ENCODE peak calls at places on chromosomes 2 and 18, in seven cellular contexts. One of them, this sample, is unnamed. For H3K4me1, the result is how much of the 10 kb centered on the place peaks cover.

GRCh38 chr2:119222213-119222612 is 1.4 kb upstream of the STEAP3 start:
- DNase-seq in lung: no peak
- DNase-seq in thoracic aorta: no peak
- DNase-seq in body of pancreas: no peak
- DNase-seq in OCI-LY7: no peak
- DNase-seq in tibial artery: no peak
- DNase-seq in colonic mucosa: no peak
- DNase-seq in this sample: no peak

GRCh38 chr2:100483892-100484291 is 13.6 kb downstream of the NMS start:
- DNase-seq in lung: no peak
- DNase-seq in thoracic aorta: no peak
- DNase-seq in body of pancreas: no peak
- DNase-seq in OCI-LY7: no peak
- DNase-seq in tibial artery: no peak
- DNase-seq in colonic mucosa: no peak
- DNase-seq in this sample: no peak

GRCh38 chr2:26337298-26337697 is 8.6 kb upstream of the SELENOI start:
- DNase-seq in lung: no peak
- DNase-seq in thoracic aorta: no peak
- DNase-seq in body of pancreas: no peak
- DNase-seq in OCI-LY7: no peak
- DNase-seq in tibial artery: no peak
- DNase-seq in colonic mucosa: no peak
- DNase-seq in this sample: no peak

GRCh38 chr2:620456-621302 is 56.5 kb downstream of the TMEM18 start:
- DNase-seq in lung: peak
- DNase-seq in thoracic aorta: no peak
- DNase-seq in body of pancreas: no peak
- DNase-seq in OCI-LY7: no peak
- DNase-seq in tibial artery: no peak
- DNase-seq in colonic mucosa: no peak
- DNase-seq in this sample: no peak

GRCh38 chr2:102258386-102259074 is 52.8 kb upstream of the IL1RL1 start:
- DNase-seq in lung: no peak
- DNase-seq in thoracic aorta: no peak
- DNase-seq in body of pancreas: no peak
- DNase-seq in OCI-LY7: no peak
- DNase-seq in tibial artery: no peak
- DNase-seq in colonic mucosa: no peak
- DNase-seq in this sample: peak

GRCh38 chr2:132620115-132620514 is 49.9 kb downstream of the LYPD1 start:
- DNase-seq in lung: no peak
- DNase-seq in thoracic aorta: no peak
- DNase-seq in body of pancreas: peak
- DNase-seq in OCI-LY7: no peak
- DNase-seq in tibial artery: no peak
- DNase-seq in colonic mucosa: no peak
- DNase-seq in this sample: no peak

GRCh38 chr2:189391201-189391600 is 50.1 kb upstream of the WDR75 start:
- DNase-seq in lung: no peak
- DNase-seq in thoracic aorta: no peak
- DNase-seq in body of pancreas: no peak
- DNase-seq in OCI-LY7: no peak
- DNase-seq in tibial artery: no peak
- DNase-seq in colonic mucosa: no peak
- DNase-seq in this sample: no peak

GRCh38 chr2:175293776-175294175 is 112.3 kb upstream of the ATP5MC3 start:
- DNase-seq in lung: no peak
- DNase-seq in thoracic aorta: no peak
- DNase-seq in body of pancreas: no peak
- DNase-seq in OCI-LY7: no peak
- DNase-seq in tibial artery: no peak
- DNase-seq in colonic mucosa: no peak
- DNase-seq in this sample: no peak

GRCh38 chr18:23068692-23069305 is 66.5 kb upstream of the CABLES1 start:
- DNase-seq in lung: no peak
- DNase-seq in thoracic aorta: no peak
- DNase-seq in body of pancreas: no peak
- DNase-seq in OCI-LY7: no peak
- DNase-seq in tibial artery: no peak
- DNase-seq in colonic mucosa: no peak
- DNase-seq in this sample: no peak

GRCh38 chr18:76378526-76379215 is 116.4 kb downstream of the ZNF516 start:
- DNase-seq in lung: no peak
- DNase-seq in thoracic aorta: no peak
- DNase-seq in body of pancreas: no peak
- DNase-seq in OCI-LY7: no peak
- DNase-seq in tibial artery: no peak
- DNase-seq in colonic mucosa: no peak
- DNase-seq in this sample: no peak

GRCh38 chr2:31359229-31359628 is 55.3 kb downstream of the XDH start:
- DNase-seq in lung: no peak
- DNase-seq in thoracic aorta: no peak
- DNase-seq in body of pancreas: no peak
- DNase-seq in OCI-LY7: no peak
- DNase-seq in tibial artery: no peak
- DNase-seq in colonic mucosa: no peak
- DNase-seq in this sample: no peak

GRCh38 chr2:172951554-172951953 is 124.1 kb upstream of the MAP3K20 start:
- DNase-seq in lung: no peak
- DNase-seq in thoracic aorta: no peak
- DNase-seq in body of pancreas: no peak
- DNase-seq in OCI-LY7: no peak
- DNase-seq in tibial artery: no peak
- DNase-seq in colonic mucosa: no peak
- DNase-seq in this sample: no peak

GRCh38 chr2:38284971-38285370 is 92.1 kb downstream of the ATL2 start:
- DNase-seq in lung: no peak
- DNase-seq in thoracic aorta: no peak
- DNase-seq in body of pancreas: no peak
- DNase-seq in OCI-LY7: no peak
- DNase-seq in tibial artery: no peak
- DNase-seq in colonic mucosa: peak
- DNase-seq in this sample: no peak

GRCh38 chr2:68449395-68449678 is 17.8 kb downstream of the FBXO48 start:
- DNase-seq in lung: no peak
- DNase-seq in thoracic aorta: no peak
- DNase-seq in body of pancreas: no peak
- DNase-seq in OCI-LY7: no peak
- DNase-seq in tibial artery: no peak
- DNase-seq in colonic mucosa: no peak
- DNase-seq in this sample: no peak

GRCh38 chr2:88737385-88737784 is 45.9 kb downstream of the RPIA start:
- DNase-seq in lung: no peak
- DNase-seq in thoracic aorta: no peak
- DNase-seq in body of pancreas: no peak
- DNase-seq in OCI-LY7: no peak
- DNase-seq in tibial artery: no peak
- DNase-seq in colonic mucosa: no peak
- DNase-seq in this sample: peak

GRCh38 chr2:240874715-240875227 is 6.1 kb downstream of the AGXT start:
- DNase-seq in lung: no peak
- DNase-seq in thoracic aorta: no peak
- DNase-seq in body of pancreas: no peak
- DNase-seq in OCI-LY7: no peak
- DNase-seq in tibial artery: no peak
- DNase-seq in colonic mucosa: no peak
- DNase-seq in this sample: no peak

GRCh38 chr2:175256806-175257585 is 75.5 kb upstream of the ATP5MC3 start:
- DNase-seq in lung: no peak
- DNase-seq in thoracic aorta: no peak
- DNase-seq in body of pancreas: no peak
- DNase-seq in OCI-LY7: no peak
- DNase-seq in tibial artery: no peak
- DNase-seq in colonic mucosa: no peak
- DNase-seq in this sample: no peak

GRCh38 chr2:169683054-169683424 is 11.2 kb downstream of the CFAP210 start:
- DNase-seq in lung: no peak
- DNase-seq in thoracic aorta: no peak
- DNase-seq in body of pancreas: no peak
- DNase-seq in OCI-LY7: no peak
- DNase-seq in tibial artery: no peak
- DNase-seq in colonic mucosa: no peak
- DNase-seq in this sample: no peak

DNA sequence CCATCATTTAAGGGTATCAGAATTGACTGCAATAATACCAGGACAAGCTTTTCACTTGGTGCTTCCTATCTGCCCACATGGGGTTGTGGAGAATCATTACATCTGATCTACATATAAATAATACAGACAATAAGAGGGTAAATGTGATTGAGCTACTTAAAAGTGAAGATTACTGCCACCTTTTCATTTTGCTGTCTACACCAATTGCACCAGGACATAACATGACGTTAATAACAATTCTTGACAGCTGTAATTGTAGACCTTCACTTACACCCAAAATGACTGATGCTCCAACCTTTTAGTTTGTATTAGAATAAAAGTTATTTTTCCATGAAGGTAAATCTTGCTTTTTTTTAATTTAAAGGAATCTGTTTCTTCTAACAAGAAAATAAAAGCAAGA is 36.5 kb upstream of the TTN start:
- DNase-seq in lung: no peak
- DNase-seq in thoracic aorta: no peak
- DNase-seq in body of pancreas: no peak
- DNase-seq in OCI-LY7: no peak
- DNase-seq in tibial artery: no peak
- DNase-seq in colonic mucosa: no peak
- DNase-seq in this sample: no peak
- TF ChIP-seq CTCF in lung: no peak
- TF ChIP-seq CTCF in thoracic aorta: no peak
- TF ChIP-seq CTCF in body of pancreas: no peak
- TF ChIP-seq CTCF in OCI-LY7: no peak
- TF ChIP-seq CTCF in tibial artery: no peak
- TF ChIP-seq CTCF in colonic mucosa: no peak
- TF ChIP-seq CTCF in this sample: no peak

GRCh38 chr2:204586444-204587165 is 41.3 kb downstream of the PARD3B start:
- DNase-seq in lung: no peak
- DNase-seq in thoracic aorta: no peak
- DNase-seq in body of pancreas: no peak
- DNase-seq in OCI-LY7: no peak
- DNase-seq in tibial artery: no peak
- DNase-seq in colonic mucosa: no peak
- DNase-seq in this sample: no peak
- H3K4me3 ChIP-seq in lung: no peak
- H3K4me3 ChIP-seq in thoracic aorta: no peak
- H3K4me3 ChIP-seq in body of pancreas: no peak
- H3K4me3 ChIP-seq in OCI-LY7: no peak
- H3K4me3 ChIP-seq in tibial artery: no peak
- H3K4me3 ChIP-seq in colonic mucosa: no peak
- H3K4me3 ChIP-seq in this sample: no peak

GRCh38 chr2:20217041-20217970 is 7.6 kb downstream of the SDC1 start:
- DNase-seq in lung: peak
- DNase-seq in thoracic aorta: no peak
- DNase-seq in body of pancreas: no peak
- DNase-seq in OCI-LY7: no peak
- DNase-seq in tibial artery: no peak
- DNase-seq in colonic mucosa: no peak
- DNase-seq in this sample: no peak

GRCh38 chr2:20216130-20217025 is 8.6 kb downstream of the SDC1 start:
- DNase-seq in lung: no peak
- DNase-seq in thoracic aorta: no peak
- DNase-seq in body of pancreas: no peak
- DNase-seq in OCI-LY7: no peak
- DNase-seq in tibial artery: no peak
- DNase-seq in colonic mucosa: no peak
- DNase-seq in this sample: no peak

GRCh38 chr2:20213651-20214565 is 11.0 kb downstream of the SDC1 start:
- DNase-seq in lung: no peak
- DNase-seq in thoracic aorta: no peak
- DNase-seq in body of pancreas: no peak
- DNase-seq in OCI-LY7: peak
- DNase-seq in tibial artery: no peak
- DNase-seq in colonic mucosa: no peak
- DNase-seq in this sample: peak

GRCh38 chr2:20214566-20215182 is 10.3 kb downstream of the SDC1 start:
- DNase-seq in lung: no peak
- DNase-seq in thoracic aorta: no peak
- DNase-seq in body of pancreas: no peak
- DNase-seq in OCI-LY7: no peak
- DNase-seq in tibial artery: no peak
- DNase-seq in colonic mucosa: no peak
- DNase-seq in this sample: no peak

DNA sequence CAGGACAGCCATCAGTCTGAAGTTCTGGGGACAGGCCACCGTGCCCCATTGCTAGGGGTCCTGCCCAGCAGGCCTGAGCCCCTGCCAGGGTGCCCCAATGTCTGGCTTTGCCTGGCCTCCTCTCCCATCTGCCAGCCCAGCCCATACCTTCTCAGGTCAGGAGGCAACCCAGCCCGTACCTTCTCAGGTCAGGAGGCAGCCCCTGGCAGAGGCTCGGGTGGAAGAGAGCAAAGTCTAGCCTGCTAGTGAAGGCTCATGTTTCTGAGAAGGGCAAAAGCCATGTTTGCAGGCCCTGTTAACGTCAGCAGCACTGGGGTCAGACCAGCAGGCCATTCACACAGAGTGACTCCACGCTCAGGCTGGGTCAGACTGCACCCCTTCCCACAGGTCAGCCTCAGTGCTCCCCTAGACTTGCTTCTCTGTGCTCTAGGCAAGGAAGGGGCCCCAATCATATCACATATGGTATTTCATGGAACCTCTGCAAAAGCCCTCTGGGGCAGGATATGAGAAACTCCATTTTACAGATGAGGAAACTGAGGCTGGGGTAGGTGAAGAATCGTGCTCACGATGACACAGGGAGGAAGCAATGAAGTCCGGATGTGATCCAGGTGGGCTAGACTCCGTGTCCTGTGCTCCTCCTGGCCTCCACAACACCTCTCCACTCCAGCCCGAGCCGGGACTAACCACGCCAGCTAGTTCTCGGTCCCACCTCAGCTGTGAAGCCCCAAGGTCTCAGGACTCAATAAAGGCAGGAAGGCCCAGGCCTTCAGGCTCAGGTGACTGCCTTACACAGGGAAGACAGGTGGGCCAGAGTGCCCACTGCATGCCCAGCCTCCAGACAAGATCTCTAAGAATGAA is 9.5 kb downstream of the SDC1 start:
- DNase-seq in lung: no peak
- DNase-seq in thoracic aorta: no peak
- DNase-seq in body of pancreas: no peak
- DNase-seq in OCI-LY7: no peak
- DNase-seq in tibial artery: no peak
- DNase-seq in colonic mucosa: no peak
- DNase-seq in this sample: no peak
- H3K4me1 ChIP-seq in lung: under half
- H3K4me1 ChIP-seq in thoracic aorta: under half
- H3K4me1 ChIP-seq in body of pancreas: under half
- H3K4me1 ChIP-seq in OCI-LY7: under half
- H3K4me1 ChIP-seq in tibial artery: under half
- H3K4me1 ChIP-seq in colonic mucosa: under half
- H3K4me1 ChIP-seq in this sample: under half

DNA sequence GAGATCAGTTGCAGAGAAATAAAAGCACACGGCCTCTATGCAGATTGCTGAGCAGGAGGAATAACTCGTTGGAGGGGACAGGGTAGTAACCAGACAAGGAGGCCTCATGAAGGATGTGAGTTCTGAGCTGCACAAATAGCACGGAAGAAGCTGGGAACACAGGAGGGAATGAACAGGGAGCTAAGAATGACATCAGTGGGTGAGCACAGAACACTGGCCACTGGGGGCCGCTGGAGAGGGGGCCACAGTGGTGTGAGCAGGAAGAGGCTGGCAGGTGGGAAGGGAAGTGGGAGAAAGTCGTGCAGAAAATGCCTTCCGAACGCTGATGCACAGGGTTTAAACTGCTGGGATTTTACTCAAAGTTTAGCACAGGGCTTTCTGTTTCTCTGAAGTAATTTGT is 61.0 kb downstream of the ZAP70 start:
- DNase-seq in lung: no peak
- DNase-seq in thoracic aorta: no peak
- DNase-seq in body of pancreas: no peak
- DNase-seq in OCI-LY7: peak
- DNase-seq in tibial artery: no peak
- DNase-seq in colonic mucosa: no peak
- DNase-seq in this sample: peak
- TF ChIP-seq CTCF in lung: no peak
- TF ChIP-seq CTCF in thoracic aorta: no peak
- TF ChIP-seq CTCF in body of pancreas: no peak
- TF ChIP-seq CTCF in OCI-LY7: peak
- TF ChIP-seq CTCF in tibial artery: no peak
- TF ChIP-seq CTCF in colonic mucosa: no peak
- TF ChIP-seq CTCF in this sample: peak

This sample was measured in cardiac muscle cell.